ENCODE peak calls at places on chromosomes 3 and 15, in nine cellular contexts. G is AG04450, Y is H9, X is Peyer's patch, W is tibial nerve, I is adrenal gland, H is aorta, B is neural progenitor cell, D is fibroblast of lung. F is an unnamed sample. For H3K9me3, the result is how much of the 10 kb centered on the place peaks cover.

GRCh38 chr15:83207622-83208356 is at the start of gene HDGFL3:
- DNase-seq in G (no peak), Y (peak), X (no peak), W (peak), I (peak), H (peak), B (peak), D (peak), F (no peak)

GRCh38 chr15:80559320-80559693 is 135.8 kb upstream of the ABHD17C start:
- DNase-seq in G (no peak), Y (no peak), X (no peak), W (no peak), I (no peak), H (no peak), B (no peak), D (no peak), F (no peak)

GRCh38 chr15:96245252-96245651 is 85.2 kb upstream of the NR2F2 start:
- DNase-seq in G (no peak), Y (no peak), X (no peak), W (no peak), I (no peak), H (no peak), B (no peak), D (no peak), F (no peak)

GRCh38 chr15:93378547-93378946 is 289.5 kb upstream of the RGMA start:
- DNase-seq in G (no peak), Y (no peak), X (no peak), W (no peak), I (no peak), H (no peak), B (no peak), D (no peak), F (no peak)

GRCh38 chr3:184078851-184079250 is 18.0 kb upstream of the HTR3E start:
- DNase-seq in G (no peak), Y (no peak), X (no peak), W (no peak), I (no peak), H (no peak), B (no peak), D (peak), F (no peak)

GRCh38 chr3:134369231-134369741 is 5.0 kb downstream of the AMOTL2 start:
- DNase-seq in G (no peak), Y (peak), X (no peak), W (no peak), I (no peak), H (peak), B (no peak), D (peak), F (no peak)

GRCh38 chr3:8827641-8828040 is 58.2 kb upstream of the OXTR start:
- DNase-seq in G (no peak), Y (no peak), X (no peak), W (no peak), I (no peak), H (no peak), B (no peak), D (no peak), F (no peak)

GRCh38 chr3:52388348-52388821 is 56.5 kb downstream of the SEMA3G start:
- DNase-seq in G (no peak), Y (peak), X (no peak), W (no peak), I (no peak), H (no peak), B (peak), D (no peak), F (no peak)

GRCh38 chr3:49339593-49339946 is 283 bp downstream of the USP4 start:
- DNase-seq in G (no peak), Y (peak), X (no peak), W (no peak), I (no peak), H (peak), B (peak), D (no peak), F (peak)

GRCh38 chr15:66675456-66675855 is 26.6 kb upstream of the SMAD6 start:
- DNase-seq in G (no peak), Y (no peak), X (no peak), W (no peak), I (no peak), H (no peak), B (no peak), D (no peak), F (no peak)

GRCh38 chr3:14001136-14001535 is 121.3 kb upstream of the WNT7A start:
- DNase-seq in G (peak), Y (no peak), X (no peak), W (no peak), I (no peak), H (no peak), B (no peak), D (no peak), F (no peak)

GRCh38 chr3:94548581-94549316 is 485.9 kb downstream of the NSUN3 start:
- DNase-seq in G (no peak), Y (peak), X (no peak), W (no peak), I (no peak), H (no peak), B (no peak), D (no peak), F (no peak)

GRCh38 chr3:44966795-44967278 is 9.1 kb downstream of the ZDHHC3 start:
- DNase-seq in G (no peak), Y (no peak), X (no peak), W (no peak), I (no peak), H (no peak), B (no peak), D (no peak), F (no peak)

GRCh38 chr15:22944651-22945050 is 35.5 kb downstream of the CYFIP1 start:
- DNase-seq in G (no peak), Y (no peak), X (no peak), W (no peak), I (no peak), H (no peak), B (no peak), D (no peak), F (no peak)

GRCh38 chr15:25226360-25226759 is 212.5 kb downstream of the UBE3A start:
- DNase-seq in G (no peak), Y (no peak), X (no peak), W (no peak), I (no peak), H (no peak), B (no peak), D (no peak), F (no peak)
- H3K9me3 ChIP-seq in G (half or more), Y (half or more), X (under half), W (half or more), I (under half), H (under half), B (under half), D (under half), F (under half)

DNA sequence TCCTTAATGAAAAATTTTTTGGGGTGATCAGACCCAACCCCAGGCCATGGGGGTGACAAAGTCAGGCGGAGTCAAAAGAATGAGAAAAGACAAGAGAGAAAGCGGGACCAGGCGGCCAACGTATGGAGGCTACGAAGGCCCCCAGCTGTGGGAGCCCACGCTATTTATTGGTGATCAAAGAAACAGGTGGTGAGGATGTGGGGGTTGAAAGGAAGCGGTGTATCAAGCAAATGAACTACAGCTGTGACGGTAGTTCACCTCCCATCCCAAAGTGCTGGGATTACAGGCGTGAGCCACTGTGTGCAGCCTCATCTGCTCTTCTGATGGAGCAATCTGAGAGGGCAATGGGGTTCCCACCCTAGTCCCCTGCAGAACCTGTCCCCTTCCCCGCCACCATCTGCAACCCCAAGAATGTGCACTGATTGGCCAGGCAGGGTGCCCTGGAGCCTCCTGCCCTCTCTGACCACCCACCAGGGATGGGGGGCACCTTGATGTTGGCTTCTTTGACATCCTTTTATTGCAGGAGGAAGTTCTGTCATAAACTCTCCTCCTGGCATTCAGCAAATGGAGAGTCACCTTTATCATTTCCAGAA is 1.1 kb upstream of the CHRNA3 start:
- DNase-seq in G (no peak), Y (no peak), X (no peak), W (no peak), I (no peak), H (no peak), B (no peak), D (no peak), F (no peak)
- H3K9me3 ChIP-seq in G (under half), Y (under half), X (under half), W (under half), I (under half), H (under half), B (under half), D (under half), F (under half)

GRCh38 chr15:27358751-27359434 is 387.9 kb downstream of the GABRG3 start:
- DNase-seq in G (no peak), Y (peak), X (no peak), W (no peak), I (peak), H (no peak), B (peak), D (peak), F (no peak)

GRCh38 chr15:27359586-27359985 is 388.6 kb downstream of the GABRG3 start:
- DNase-seq in G (no peak), Y (no peak), X (no peak), W (no peak), I (no peak), H (no peak), B (no peak), D (no peak), F (no peak)

DNA sequence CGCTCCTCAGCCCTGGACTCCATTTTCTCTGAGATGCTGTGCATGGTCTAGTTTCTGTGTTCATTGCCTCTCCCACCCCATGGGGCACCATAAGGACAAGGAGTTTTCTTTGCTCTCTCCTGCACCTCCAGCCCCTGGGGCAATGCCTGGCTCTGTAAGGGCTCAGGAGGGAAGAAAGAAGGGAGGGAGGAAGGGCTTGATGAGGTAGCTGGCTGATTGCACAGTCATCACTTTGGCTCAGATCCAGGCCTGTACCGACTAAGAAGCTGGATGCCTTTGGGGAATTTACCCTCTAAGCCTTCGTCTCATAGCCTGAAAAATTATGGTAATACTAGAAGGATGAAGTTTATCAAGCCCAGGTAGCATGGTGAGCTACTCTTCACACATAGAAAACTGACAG is 382.9 kb downstream of the GABRG3 start:
- DNase-seq in G (no peak), Y (no peak), X (no peak), W (no peak), I (no peak), H (no peak), B (no peak), D (peak), F (no peak)
- H3K9me3 ChIP-seq in G (under half), Y (under half), X (under half), W (under half), I (under half), H (under half), B (under half), D (under half), F (under half)

GRCh38 chr3:138768126-138768525 is 66.6 kb downstream of the PIK3CB start:
- DNase-seq in G (no peak), Y (peak), X (no peak), W (no peak), I (no peak), H (no peak), B (no peak), D (no peak), F (no peak)
- H3K9me3 ChIP-seq in G (under half), Y (under half), X (under half), W (under half), I (under half), H (under half), B (under half), D (under half), F (under half)

GRCh38 chr15:25065876-25066275 is 111.1 kb downstream of the SNRPN start:
- DNase-seq in G (no peak), Y (no peak), X (no peak), W (no peak), I (no peak), H (peak), B (no peak), D (no peak), F (no peak)
- H3K9me3 ChIP-seq in G (half or more), Y (half or more), X (under half), W (half or more), I (under half), H (half or more), B (under half), D (half or more), F (under half)

GRCh38 chr15:34158355-34158754 is 51.5 kb downstream of the KATNBL1 start:
- DNase-seq in G (no peak), Y (no peak), X (no peak), W (no peak), I (no peak), H (no peak), B (no peak), D (no peak), F (no peak)
- H3K9me3 ChIP-seq in G (under half), Y (under half), X (under half), W (under half), I (under half), H (under half), B (under half), D (under half), F (under half)

GRCh38 chr3:31996195-31996594 is 14.6 kb downstream of the ZNF860 start:
- DNase-seq in G (no peak), Y (no peak), X (no peak), W (no peak), I (no peak), H (no peak), B (no peak), D (no peak), F (no peak)

GRCh38 chr3:31997500-31997899 is 15.9 kb downstream of the ZNF860 start:
- DNase-seq in G (no peak), Y (no peak), X (no peak), W (no peak), I (no peak), H (no peak), B (no peak), D (peak), F (no peak)

GRCh38 chr3:31993843-31994242 is 12.3 kb downstream of the ZNF860 start:
- DNase-seq in G (no peak), Y (no peak), X (no peak), W (no peak), I (no peak), H (no peak), B (no peak), D (no peak), F (no peak)
- H3K9me3 ChIP-seq in G (under half), Y (under half), X (under half), W (under half), I (under half), H (under half), B (under half), D (under half), F (under half)

DNA sequence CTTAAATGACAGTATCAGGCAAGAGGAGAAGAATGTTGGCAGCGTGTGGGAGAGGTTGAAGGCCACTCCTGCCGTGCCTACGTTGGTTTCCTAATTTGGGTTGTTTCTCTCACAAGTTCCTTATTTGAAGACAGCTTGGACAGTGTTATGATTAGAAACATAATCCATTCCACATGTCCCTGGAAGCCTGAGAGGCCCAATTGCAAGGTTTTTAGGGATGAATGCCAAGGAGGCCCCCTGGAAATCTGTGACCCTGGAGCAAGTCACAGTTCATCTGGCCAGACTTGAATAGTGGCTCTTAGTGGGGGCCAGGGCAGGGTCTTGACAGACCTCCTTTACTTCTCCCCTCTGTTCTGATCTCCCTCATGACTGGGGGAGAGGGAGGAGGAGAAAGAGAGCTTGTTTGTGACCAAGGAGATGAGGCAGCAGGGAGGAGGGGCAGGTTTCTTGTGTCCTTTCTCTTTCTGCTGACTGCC is 584.4 kb upstream of the TBL1XR1 start:
- DNase-seq in G (peak), Y (no peak), X (no peak), W (peak), I (peak), H (no peak), B (no peak), D (peak), F (no peak)
- H3K9me3 ChIP-seq in G (under half), Y (under half), X (under half), W (under half), I (under half), H (under half), B (under half), D (under half), F (under half)

DNA sequence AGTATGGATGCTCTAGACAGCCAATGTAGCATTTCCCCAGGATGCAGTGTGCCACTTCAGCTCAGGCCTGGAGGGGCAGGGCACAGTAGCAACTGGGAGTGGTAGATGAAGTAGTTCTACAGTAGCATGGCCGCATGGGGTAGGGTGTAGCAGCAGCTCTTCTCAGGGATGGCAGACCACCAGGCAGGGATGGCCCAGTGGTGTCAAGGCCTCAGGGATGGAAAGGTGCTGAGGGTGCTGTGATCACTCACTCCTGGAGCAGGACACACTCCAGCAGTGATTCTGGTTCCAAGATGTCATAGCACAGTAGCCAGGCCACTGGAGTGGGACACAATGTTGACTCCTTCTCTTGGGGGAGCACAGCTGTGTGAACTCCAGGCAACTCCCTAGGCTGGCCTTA is 210.9 kb upstream of the LYSMD4 start:
- DNase-seq in G (no peak), Y (no peak), X (no peak), W (no peak), I (no peak), H (no peak), B (no peak), D (no peak), F (no peak)
- H3K9me3 ChIP-seq in G (under half), Y (under half), X (under half), W (under half), I (under half), H (under half), B (under half), D (under half), F (under half)

GRCh38 chr3:195208183-195208582 is 62.8 kb downstream of the XXYLT1 start:
- DNase-seq in G (no peak), Y (no peak), X (peak), W (no peak), I (no peak), H (no peak), B (no peak), D (no peak), F (no peak)

GRCh38 chr3:195207731-195208130 is 63.2 kb downstream of the XXYLT1 start:
- DNase-seq in G (no peak), Y (no peak), X (no peak), W (no peak), I (no peak), H (no peak), B (no peak), D (no peak), F (no peak)

GRCh38 chr3:195209083-195209835 is 61.7 kb downstream of the XXYLT1 start:
- DNase-seq in G (no peak), Y (no peak), X (no peak), W (no peak), I (no peak), H (no peak), B (no peak), D (no peak), F (no peak)

GRCh38 chr3:195208631-195209030 is 62.3 kb downstream of the XXYLT1 start:
- DNase-seq in G (no peak), Y (no peak), X (no peak), W (no peak), I (no peak), H (no peak), B (no peak), D (no peak), F (no peak)

GRCh38 chr3:195207056-195207455 is 63.9 kb downstream of the XXYLT1 start:
- DNase-seq in G (no peak), Y (no peak), X (no peak), W (no peak), I (no peak), H (no peak), B (no peak), D (no peak), F (no peak)
- H3K9me3 ChIP-seq in G (under half), Y (under half), X (under half), W (under half), I (under half), H (under half), B (under half), D (under half), F (under half)